ENCODE peak calls at places on chromosomes 5 and 9, in five cellular contexts. K is GM12891, Z is HepG2, P is SK-N-SH, M is H1. D is an unnamed sample.

GRCh38 chr5:35341189-35341588 is 110.9 kb upstream of the PRLR start:
- DNase-seq in M (no peak), P (no peak), Z (no peak), K (no peak), D (no peak)

GRCh38 chr9:120098584-120098983 is 481.4 kb downstream of the CDK5RAP2 start:
- DNase-seq in K (no peak), P (no peak), M (no peak), Z (no peak), D (no peak)

GRCh38 chr5:112614285-112614684 is 123.4 kb upstream of the APC start:
- DNase-seq in P (no peak), K (no peak), M (no peak), Z (no peak), D (no peak)

GRCh38 chr9:70411141-70411929 is 3.1 kb downstream of the KLF9 start:
- DNase-seq in K (no peak), Z (peak), P (no peak), M (no peak), D (no peak)

GRCh38 chr9:18489861-18490260 is 15.9 kb downstream of the ADAMTSL1 start:
- DNase-seq in K (no peak), P (no peak), Z (no peak), M (no peak), D (no peak)

GRCh38 chr9:106880863-106881262 is 17.9 kb downstream of the ZNF462 start:
- DNase-seq in M (no peak), K (no peak), Z (no peak), P (no peak), D (no peak)

GRCh38 chr5:153480401-153480800 is 10.1 kb upstream of the GRIA1 start:
- DNase-seq in Z (no peak), P (no peak), K (no peak), M (no peak), D (no peak)

GRCh38 chr5:180209137-180209581 is at the start of gene RASGEF1C:
- DNase-seq in Z (peak), K (peak), M (peak), P (peak), D (peak)

GRCh38 chr9:116499986-116500871 is 186.9 kb upstream of the TRIM32 start:
- DNase-seq in M (no peak), P (no peak), K (no peak), Z (no peak), D (no peak)

GRCh38 chr5:138336952-138337684 is 948 bp upstream of the FAM53C start:
- DNase-seq in P (peak), M (no peak), K (no peak), Z (no peak), D (no peak)

GRCh38 chr5:177524941-177525655 is 8.3 kb upstream of the DDX41 start:
- DNase-seq in K (no peak), Z (no peak), M (no peak), P (no peak), D (no peak)

GRCh38 chr5:14316471-14316870 is 173.3 kb downstream of the TRIO start:
- DNase-seq in Z (no peak), P (no peak), K (no peak), M (no peak), D (no peak)
- TF ChIP-seq POLR2AphosphoS5 in Z (no peak), P (no peak), K (no peak), M (no peak), D (no peak)

GRCh38 chr9:16252631-16253030 is 617.8 kb downstream of the BNC2 start:
- DNase-seq in M (no peak), Z (no peak), K (no peak), P (no peak), D (no peak)
- TF ChIP-seq TAF1 in M (no peak), Z (no peak), K (no peak), P (no peak), D (no peak)

GRCh38 chr5:168859471-168859870 is 280.3 kb upstream of the PANK3 start:
- DNase-seq in M (no peak), K (no peak), Z (no peak), P (no peak), D (no peak)
- TF ChIP-seq POLR2AphosphoS5 in M (no peak), K (no peak), Z (no peak), P (no peak), D (no peak)

GRCh38 chr9:129319076-129319937 is 141.2 kb upstream of the IER5L start:
- DNase-seq in Z (no peak), P (no peak), M (no peak), K (no peak), D (no peak)

GRCh38 chr9:129317179-129318011 is 139.3 kb upstream of the IER5L start:
- DNase-seq in K (no peak), P (peak), Z (peak), M (peak), D (no peak)

GRCh38 chr9:129313331-129313955 is 135.4 kb upstream of the IER5L start:
- DNase-seq in M (no peak), P (no peak), K (no peak), Z (no peak), D (no peak)

GRCh38 chr9:129318121-129319075 is 140.3 kb upstream of the IER5L start:
- DNase-seq in P (no peak), M (no peak), K (no peak), Z (peak), D (no peak)

DNA sequence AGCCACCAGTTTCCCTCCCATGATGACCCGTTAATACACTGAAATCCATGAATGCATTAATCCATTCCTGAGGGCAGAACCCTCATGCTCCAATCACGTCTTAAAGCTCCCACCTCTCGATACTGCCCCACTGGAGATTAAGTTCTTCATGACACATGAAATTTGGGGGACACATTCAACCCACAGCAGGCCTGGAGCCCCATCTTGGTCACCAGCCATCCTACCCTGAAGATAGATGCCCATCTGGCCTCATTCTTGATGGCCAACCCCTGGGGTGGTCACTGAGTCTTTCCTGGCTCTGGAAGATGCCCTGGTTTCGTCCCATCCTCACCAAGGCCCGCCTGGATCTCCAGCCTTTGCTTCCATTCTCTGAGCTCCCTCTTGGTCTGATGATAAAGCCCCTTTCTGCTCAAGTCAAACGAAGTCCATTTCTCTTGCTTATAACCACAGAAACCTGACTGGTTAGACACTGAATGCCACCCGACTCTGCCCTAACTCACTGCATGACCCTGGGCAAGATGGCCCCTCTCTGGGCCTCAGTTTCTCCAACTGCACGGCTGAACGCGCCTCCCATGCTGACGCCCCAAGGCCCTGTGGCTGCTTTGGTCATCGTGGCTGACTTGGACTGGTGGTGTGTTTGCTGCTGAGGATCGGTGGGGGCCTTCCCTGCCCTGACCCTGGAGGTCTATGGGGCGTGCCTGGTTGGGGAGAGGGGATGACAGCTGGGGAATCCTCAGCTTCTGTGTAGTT is 138.4 kb upstream of the IER5L start:
- DNase-seq in K (no peak), M (no peak), P (no peak), Z (no peak), D (no peak)
- TF ChIP-seq TAF1 in K (no peak), M (no peak), P (no peak), Z (no peak), D (no peak)

GRCh38 chr5:132176987-132177386 is 50.7 kb downstream of the P4HA2 start:
- DNase-seq in P (no peak), K (no peak), Z (no peak), M (no peak), D (no peak)

GRCh38 chr5:132180134-132180745 is 47.4 kb downstream of the P4HA2 start:
- DNase-seq in K (peak), Z (peak), P (peak), M (no peak), D (no peak)

GRCh38 chr5:132179410-132179809 is 48.2 kb downstream of the P4HA2 start:
- DNase-seq in K (no peak), Z (no peak), P (no peak), M (no peak), D (no peak)

GRCh38 chr5:132176543-132176945 is 51.1 kb downstream of the P4HA2 start:
- DNase-seq in M (no peak), P (no peak), Z (no peak), K (no peak), D (no peak)

DNA sequence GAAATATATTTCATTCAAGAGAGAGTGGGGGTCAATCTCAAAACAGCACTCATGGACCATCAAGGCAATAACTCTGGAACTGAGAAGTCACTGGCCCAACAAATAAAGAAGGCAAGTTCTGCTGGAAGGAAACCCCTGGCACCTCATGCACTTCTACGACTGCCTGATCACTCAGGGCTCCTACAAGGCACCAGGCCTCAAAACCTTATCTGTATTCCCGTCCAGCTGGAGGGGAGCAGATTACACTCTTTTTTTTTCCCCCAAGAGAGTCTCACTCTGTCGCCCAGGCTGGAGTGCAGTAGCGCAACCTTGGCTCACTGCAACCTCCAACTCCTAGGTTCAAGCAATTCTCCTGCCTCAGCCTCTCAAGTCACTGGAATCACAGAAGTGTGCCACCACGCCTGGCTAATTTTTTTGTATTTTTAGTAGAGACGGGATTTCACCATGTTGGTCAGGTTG is 49.9 kb downstream of the P4HA2 start:
- DNase-seq in P (no peak), Z (no peak), K (no peak), M (no peak), D (no peak)
- TF ChIP-seq POLR2AphosphoS5 in P (no peak), Z (no peak), K (no peak), M (no peak), D (no peak)

GRCh38 chr5:119365847-119366536 is 10.2 kb downstream of the TNFAIP8 start:
- DNase-seq in K (no peak), M (no peak), P (no peak), Z (no peak), D (no peak)
- TF ChIP-seq TAF1 in K (no peak), M (no peak), P (no peak), Z (no peak), D (no peak)

GRCh38 chr9:137077010-137077747 is at the start of gene UAP1L1:
- DNase-seq in P (peak), M (peak), Z (no peak), K (peak), D (peak)
- TF ChIP-seq POLR2AphosphoS5 in P (peak), M (no peak), Z (no peak), K (no peak), D (peak)

DNA sequence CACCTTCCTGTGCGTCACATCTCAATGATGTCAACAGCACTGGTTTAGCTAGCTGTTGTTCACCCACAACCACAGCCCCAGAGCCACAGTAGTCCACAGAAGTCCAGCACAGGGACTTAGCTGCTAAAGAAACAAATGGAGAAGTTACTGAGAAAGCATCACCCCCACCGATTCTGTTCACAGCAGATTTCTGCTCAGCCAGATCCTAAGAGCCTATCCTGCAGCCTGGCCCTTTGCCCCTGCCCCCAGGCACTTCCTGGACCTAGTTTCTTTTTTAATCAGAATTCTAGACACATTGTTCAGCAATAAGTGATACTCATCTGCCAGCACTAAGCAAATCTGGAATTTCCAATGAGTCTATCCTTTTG is 7.4 kb downstream of the B4GALT1 start:
- DNase-seq in K (no peak), P (peak), Z (no peak), M (no peak), D (no peak)
- TF ChIP-seq TAF1 in K (peak), P (no peak), Z (no peak), M (no peak), D (no peak)

GRCh38 chr5:150184990-150185952 is 4.6 kb upstream of the SLC6A7 start:
- DNase-seq in M (no peak), Z (peak), K (no peak), P (no peak), D (no peak)
- TF ChIP-seq POLR2AphosphoS5 in M (no peak), Z (no peak), K (no peak), P (no peak), D (no peak)

GRCh38 chr9:94173632-94174031 is 85.5 kb upstream of the ZNF169 start:
- DNase-seq in Z (no peak), K (no peak), M (no peak), P (no peak), D (no peak)
- TF ChIP-seq TAF1 in Z (no peak), K (no peak), M (no peak), P (no peak), D (no peak)